ENCODE peak calls at places on chromosomes 12 and 14, in six cellular contexts. N, A, G, C, T and W are unnamed samples. For H3K4me1, the result is how much of the 10 kb centered on the place peaks cover.

GRCh38 chr14:101050901-101051490 is 147.5 kb upstream of the RTL1 start:
- DNase-seq in N (no peak), A (no peak), G (no peak), C (peak), T (no peak), W (no peak)

GRCh38 chr12:4280351-4281163 is 7.0 kb downstream of the CCND2 start:
- DNase-seq in N (no peak), A (no peak), G (no peak), C (peak), T (no peak), W (peak)

GRCh38 chr14:70893842-70894237 is 13.4 kb upstream of the PCNX1 start:
- DNase-seq in N (no peak), A (no peak), G (no peak), C (no peak), T (no peak), W (no peak)

GRCh38 chr14:94903338-94903737 is 133.4 kb upstream of the GSC start:
- DNase-seq in N (no peak), A (no peak), G (no peak), C (no peak), T (no peak), W (no peak)

GRCh38 chr14:104403421-104404220 is 175.9 kb upstream of the C14orf180 start:
- DNase-seq in N (no peak), A (no peak), G (no peak), C (no peak), T (no peak), W (peak)

GRCh38 chr14:63308723-63309317 is 9.9 kb downstream of the GPHB5 start:
- DNase-seq in N (no peak), A (no peak), G (peak), C (no peak), T (no peak), W (no peak)

GRCh38 chr12:124567035-124567672 is at the start of gene NCOR2:
- DNase-seq in N (peak), A (peak), G (peak), C (peak), T (no peak), W (peak)

GRCh38 chr14:49950275-49951250 is 57.7 kb downstream of the ARF6 start:
- DNase-seq in N (no peak), A (no peak), G (no peak), C (no peak), T (no peak), W (no peak)

GRCh38 chr12:51269174-51270066 is 795 bp downstream of the SMAGP start:
- DNase-seq in N (peak), A (peak), G (peak), C (peak), T (peak), W (peak)

GRCh38 chr12:14884458-14884878 is 1.2 kb downstream of the MGP start:
- DNase-seq in N (peak), A (peak), G (peak), C (peak), T (peak), W (peak)

GRCh38 chr12:66189476-66189823 is 436 bp downstream of the IRAK3 start:
- DNase-seq in N (no peak), A (no peak), G (no peak), C (no peak), T (no peak), W (no peak)

GRCh38 chr14:49816844-49817243 is 35.7 kb downstream of the NEMF start:
- DNase-seq in N (no peak), A (no peak), G (no peak), C (no peak), T (no peak), W (no peak)

GRCh38 chr12:2606186-2606910 is 188.4 kb upstream of the FKBP4 start:
- DNase-seq in N (no peak), A (no peak), G (no peak), C (no peak), T (no peak), W (no peak)

DNA sequence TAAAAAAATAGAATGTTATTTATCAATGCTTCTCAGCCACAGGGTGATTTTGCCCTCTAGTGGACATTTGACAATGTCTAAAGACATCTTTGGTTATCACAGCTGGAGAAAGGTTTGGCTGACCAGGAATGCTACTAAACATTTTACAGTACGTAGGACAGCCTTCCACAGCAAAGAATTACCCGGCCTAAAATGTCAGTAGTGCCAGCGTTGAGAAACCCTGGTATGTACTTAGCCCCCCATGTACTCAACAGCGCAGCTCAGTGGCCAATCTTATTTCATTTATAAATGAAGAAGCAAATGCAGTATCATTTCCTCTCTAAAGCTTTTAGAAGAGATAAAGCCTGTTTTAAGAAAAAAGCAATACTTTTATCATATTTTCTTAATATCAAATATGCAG is 5.8 kb downstream of the MARK3 start:
- DNase-seq in N (peak), A (peak), G (peak), C (no peak), T (peak), W (no peak)
- H3K4me1 ChIP-seq in N (half or more), A (half or more), G (under half), C (half or more), T (under half), W (under half)

GRCh38 chr14:52018970-52019369 is 29.6 kb downstream of the RTRAF start:
- DNase-seq in N (no peak), A (no peak), G (no peak), C (no peak), T (no peak), W (no peak)

GRCh38 chr14:52021971-52022600 is 32.7 kb downstream of the RTRAF start:
- DNase-seq in N (no peak), A (no peak), G (no peak), C (no peak), T (no peak), W (no peak)

GRCh38 chr14:52020315-52020714 is 31.0 kb downstream of the RTRAF start:
- DNase-seq in N (no peak), A (no peak), G (no peak), C (no peak), T (no peak), W (no peak)

GRCh38 chr14:52023518-52023917 is 34.2 kb downstream of the RTRAF start:
- DNase-seq in N (no peak), A (no peak), G (no peak), C (no peak), T (no peak), W (no peak)

DNA sequence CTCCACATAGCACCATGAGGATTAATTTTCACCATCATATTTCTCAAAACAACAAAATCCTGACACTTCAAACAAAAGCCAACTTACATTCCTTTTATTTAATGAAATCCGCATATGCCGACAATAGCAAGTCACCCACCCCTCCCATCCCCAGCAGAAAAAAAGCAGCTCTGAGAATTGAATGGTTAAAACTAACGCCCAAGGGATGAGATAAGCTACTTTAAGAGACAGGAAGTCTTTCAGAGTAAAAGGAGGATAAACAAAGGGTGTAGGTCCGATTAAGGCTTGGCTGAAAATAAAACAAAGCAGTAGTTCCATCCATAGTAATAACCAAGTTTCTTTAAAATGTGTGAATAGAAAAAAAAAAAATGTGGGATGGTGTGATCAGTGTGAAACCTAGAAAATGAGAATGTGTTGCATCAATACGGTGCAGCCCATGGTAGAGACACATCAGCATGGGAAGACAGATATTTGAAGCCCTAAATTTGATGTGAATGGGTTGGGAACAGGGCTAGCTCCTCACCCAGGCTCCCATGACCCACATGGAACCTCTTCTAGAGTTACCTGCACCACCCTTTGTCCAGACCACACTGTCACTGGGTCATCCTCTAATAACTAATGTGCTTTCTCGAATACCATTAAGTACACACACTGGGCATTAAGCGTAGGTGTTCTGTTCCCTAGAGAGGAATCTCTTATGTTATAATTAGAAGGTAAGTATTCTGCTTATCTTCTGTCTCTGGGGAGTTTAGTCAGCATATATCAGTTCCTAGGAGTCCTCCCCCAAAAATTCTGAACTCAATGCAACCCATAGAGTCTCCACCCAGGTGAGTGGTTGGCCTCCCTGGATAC is 31.7 kb downstream of the RTRAF start:
- DNase-seq in N (no peak), A (no peak), G (no peak), C (no peak), T (no peak), W (no peak)
- H3K4me1 ChIP-seq in N (under half), A (under half), G (half or more), C (under half), T (under half), W (under half)

DNA sequence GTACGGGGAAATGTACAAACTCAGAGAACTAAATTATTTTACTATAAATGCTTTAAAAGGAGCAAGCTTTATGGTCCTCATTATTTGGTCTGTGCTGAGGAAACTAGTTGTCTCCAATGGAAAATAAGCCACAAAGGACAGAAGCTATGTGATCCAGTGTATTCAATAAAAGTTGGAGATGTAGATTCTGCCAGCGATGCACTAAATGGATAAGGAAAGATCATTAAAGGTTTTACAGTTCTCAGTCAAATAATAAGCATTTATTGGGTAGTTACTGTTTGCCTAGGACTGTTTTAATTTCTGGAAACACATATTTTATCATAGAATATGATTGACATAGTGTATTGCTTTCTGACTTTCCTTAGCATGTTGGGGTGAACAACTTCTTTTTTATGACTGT is 458.9 kb upstream of the STXBP6 start:
- DNase-seq in N (no peak), A (no peak), G (no peak), C (no peak), T (no peak), W (no peak)
- H3K4me1 ChIP-seq in N (under half), A (under half), G (under half), C (under half), T (under half), W (under half)

GRCh38 chr14:96194262-96194656 is 10.4 kb upstream of the BDKRB2 start:
- DNase-seq in N (no peak), A (no peak), G (no peak), C (no peak), T (no peak), W (no peak)

GRCh38 chr14:96194657-96195431 is 9.8 kb upstream of the BDKRB2 start:
- DNase-seq in N (no peak), A (no peak), G (no peak), C (no peak), T (no peak), W (no peak)

GRCh38 chr14:96192975-96193805 is 11.4 kb upstream of the BDKRB2 start:
- DNase-seq in N (no peak), A (no peak), G (no peak), C (no peak), T (no peak), W (no peak)

GRCh38 chr14:96197163-96197852 is 7.3 kb upstream of the BDKRB2 start:
- DNase-seq in N (no peak), A (no peak), G (no peak), C (no peak), T (no peak), W (no peak)

DNA sequence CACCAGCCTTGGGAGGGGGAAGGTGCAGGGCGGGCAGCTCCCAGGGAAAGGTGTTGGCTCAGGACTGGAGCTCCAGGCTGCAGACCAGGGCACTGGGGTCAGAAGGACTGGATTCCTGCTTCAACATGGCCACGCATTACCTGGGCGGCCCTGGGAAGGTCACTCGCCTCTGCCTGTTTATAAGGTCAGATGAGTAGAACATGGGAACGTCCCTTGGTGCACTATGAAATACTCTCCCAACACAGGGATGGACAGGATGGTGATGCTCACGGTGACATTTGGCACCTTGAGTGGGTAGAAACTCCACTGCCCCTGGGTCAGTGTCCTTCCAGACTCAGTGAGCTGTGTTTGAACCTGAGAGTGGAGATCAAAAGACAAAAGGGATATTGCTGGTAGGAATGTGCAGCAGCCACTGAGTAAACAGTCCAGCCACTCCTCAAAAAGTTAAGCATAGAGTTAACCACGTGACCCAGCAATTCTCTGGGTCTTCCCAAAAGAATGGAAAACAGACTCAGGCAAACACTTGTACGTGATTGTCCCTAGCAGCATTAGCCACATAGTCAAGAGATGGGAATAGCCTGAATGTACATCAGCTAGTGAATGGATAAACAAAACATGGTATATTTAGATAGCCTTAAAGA is 9.1 kb upstream of the BDKRB2 start:
- DNase-seq in N (no peak), A (no peak), G (no peak), C (no peak), T (no peak), W (no peak)
- H3K4me1 ChIP-seq in N (under half), A (under half), G (under half), C (under half), T (under half), W (under half)

GRCh38 chr12:95207407-95207806 is 9.9 kb downstream of the FGD6 start:
- DNase-seq in N (no peak), A (no peak), G (no peak), C (no peak), T (no peak), W (no peak)
- H3K4me1 ChIP-seq in N (under half), A (under half), G (under half), C (under half), T (under half), W (under half)

GRCh38 chr12:105315726-105316125 is 14.8 kb upstream of the C12orf75 start:
- DNase-seq in N (no peak), A (no peak), G (no peak), C (no peak), T (no peak), W (no peak)
- H3K4me1 ChIP-seq in N (under half), A (under half), G (under half), C (under half), T (under half), W (under half)

DNA sequence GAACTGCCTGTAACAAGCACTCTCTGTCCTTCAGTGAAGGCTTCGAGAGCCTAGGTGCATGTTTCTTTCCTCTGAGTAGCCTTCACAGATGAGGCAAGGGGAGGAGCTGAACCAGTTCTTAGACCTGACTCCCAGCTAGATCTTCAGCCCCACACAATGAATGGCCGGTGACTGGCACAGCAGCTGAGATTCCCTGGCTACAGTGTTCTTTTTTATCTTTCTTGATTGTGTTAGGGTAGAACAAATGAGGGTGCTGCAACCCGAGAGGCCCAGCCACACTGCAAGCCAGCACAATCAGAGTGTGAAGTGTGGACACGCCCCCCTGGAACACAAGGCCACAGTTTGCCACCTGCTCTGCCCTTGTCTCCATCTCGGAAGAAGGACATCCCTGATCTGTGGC is 19.1 kb upstream of the COL2A1 start:
- DNase-seq in N (no peak), A (no peak), G (peak), C (no peak), T (no peak), W (peak)
- H3K4me1 ChIP-seq in N (under half), A (under half), G (under half), C (under half), T (under half), W (under half)

GRCh38 chr14:64718762-64719161 is 14.5 kb downstream of the PLEKHG3 start:
- DNase-seq in N (no peak), A (no peak), G (no peak), C (no peak), T (no peak), W (peak)
- H3K4me1 ChIP-seq in N (half or more), A (under half), G (under half), C (under half), T (under half), W (under half)

GRCh38 chr12:70180140-70180539 is 63.1 kb upstream of the CNOT2 start:
- DNase-seq in N (no peak), A (no peak), G (no peak), C (no peak), T (no peak), W (no peak)

GRCh38 chr12:70177637-70178036 is 65.6 kb upstream of the CNOT2 start:
- DNase-seq in N (no peak), A (no peak), G (no peak), C (no peak), T (no peak), W (no peak)

GRCh38 chr12:70178038-70178437 is 65.2 kb upstream of the CNOT2 start:
- DNase-seq in N (no peak), A (no peak), G (no peak), C (no peak), T (no peak), W (no peak)

GRCh38 chr12:70176290-70176689 is 66.9 kb upstream of the CNOT2 start:
- DNase-seq in N (no peak), A (no peak), G (no peak), C (no peak), T (no peak), W (no peak)
- H3K4me1 ChIP-seq in N (under half), A (under half), G (under half), C (under half), T (under half), W (under half)